ENCODE peak calls at places on chromosome 18, in ten cellular contexts. One of them, this sample, is unnamed.

GRCh38 chr18:48922801-48923730 is 27.7 kb downstream of the SMAD7 start:
- DNase-seq in lung microvascular endothelial cell: peak; percentile 78
- DNase-seq in CD4-positive, alpha-beta T cell: no peak
- DNase-seq in amniotic stem cell: peak; percentile 69
- DNase-seq in WTC11: peak; percentile 30
- DNase-seq in T-cell: no peak
- DNase-seq in cardiac muscle cell: no peak
- DNase-seq in GM23248: peak; percentile 96
- DNase-seq in NCI-H69: peak; percentile 74
- DNase-seq in activated CD4-positive, CD25-positive, alpha-beta regulatory T cell: no peak
- DNase-seq in this sample: peak; percentile 57

GRCh38 chr18:811192-812122 is 585 bp downstream of the YES1 start:
- DNase-seq in lung microvascular endothelial cell: peak; percentile 40
- DNase-seq in amniotic stem cell: peak; percentile 22
- DNase-seq in activated CD4-positive, CD25-positive, alpha-beta regulatory T cell: no peak
- DNase-seq in WTC11: peak; percentile 57
- DNase-seq in CD4-positive, alpha-beta T cell: no peak
- DNase-seq in NCI-H69: peak; percentile 51
- DNase-seq in cardiac muscle cell: peak; percentile 70
- DNase-seq in GM23248: peak; percentile 70
- DNase-seq in T-cell: no peak
- DNase-seq in this sample: peak; percentile 60

GRCh38 chr18:10140928-10141327 is 227.1 kb downstream of the VAPA start:
- DNase-seq in activated CD4-positive, CD25-positive, alpha-beta regulatory T cell: no peak
- DNase-seq in WTC11: no peak
- DNase-seq in T-cell: no peak
- DNase-seq in cardiac muscle cell: no peak
- DNase-seq in amniotic stem cell: no peak
- DNase-seq in NCI-H69: peak; percentile 82
- DNase-seq in lung microvascular endothelial cell: no peak
- DNase-seq in GM23248: peak; percentile 71
- DNase-seq in CD4-positive, alpha-beta T cell: no peak
- DNase-seq in this sample: peak; percentile 13

GRCh38 chr18:475202-475624 is 25.3 kb downstream of the COLEC12 start:
- DNase-seq in activated CD4-positive, CD25-positive, alpha-beta regulatory T cell: no peak
- DNase-seq in cardiac muscle cell: peak; percentile 35
- DNase-seq in CD4-positive, alpha-beta T cell: no peak
- DNase-seq in NCI-H69: no peak
- DNase-seq in GM23248: peak; percentile 77
- DNase-seq in lung microvascular endothelial cell: peak; percentile 80
- DNase-seq in amniotic stem cell: no peak
- DNase-seq in T-cell: no peak
- DNase-seq in WTC11: peak; percentile 48
- DNase-seq in this sample: no peak

GRCh38 chr18:23716516-23716915 is 27.3 kb downstream of the LAMA3 start:
- DNase-seq in lung microvascular endothelial cell: peak; percentile 69
- DNase-seq in T-cell: no peak
- DNase-seq in GM23248: peak; percentile 94
- DNase-seq in cardiac muscle cell: no peak
- DNase-seq in CD4-positive, alpha-beta T cell: no peak
- DNase-seq in activated CD4-positive, CD25-positive, alpha-beta regulatory T cell: no peak
- DNase-seq in NCI-H69: no peak
- DNase-seq in amniotic stem cell: peak; percentile 54
- DNase-seq in WTC11: peak; percentile 30
- DNase-seq in this sample: no peak

GRCh38 chr18:48605408-48605845 is 66.6 kb downstream of the CTIF start:
- DNase-seq in cardiac muscle cell: peak; percentile 54
- DNase-seq in T-cell: no peak
- DNase-seq in amniotic stem cell: no peak
- DNase-seq in GM23248: no peak
- DNase-seq in lung microvascular endothelial cell: peak; percentile 67
- DNase-seq in WTC11: peak; percentile 71
- DNase-seq in NCI-H69: peak; percentile 95
- DNase-seq in CD4-positive, alpha-beta T cell: no peak
- DNase-seq in activated CD4-positive, CD25-positive, alpha-beta regulatory T cell: no peak
- DNase-seq in this sample: no peak

GRCh38 chr18:57771183-57771582 is 31.9 kb downstream of the ATP8B1 start:
- DNase-seq in amniotic stem cell: no peak
- DNase-seq in cardiac muscle cell: no peak
- DNase-seq in lung microvascular endothelial cell: peak; percentile 69
- DNase-seq in activated CD4-positive, CD25-positive, alpha-beta regulatory T cell: no peak
- DNase-seq in T-cell: no peak
- DNase-seq in WTC11: no peak
- DNase-seq in NCI-H69: peak; percentile 98
- DNase-seq in GM23248: no peak
- DNase-seq in CD4-positive, alpha-beta T cell: no peak
- DNase-seq in this sample: no peak

GRCh38 chr18:56333846-56334245 is 304.5 kb downstream of the TXNL1 start:
- DNase-seq in NCI-H69: no peak
- DNase-seq in amniotic stem cell: no peak
- DNase-seq in CD4-positive, alpha-beta T cell: no peak
- DNase-seq in GM23248: no peak
- DNase-seq in cardiac muscle cell: no peak
- DNase-seq in T-cell: no peak
- DNase-seq in lung microvascular endothelial cell: no peak
- DNase-seq in WTC11: no peak
- DNase-seq in activated CD4-positive, CD25-positive, alpha-beta regulatory T cell: no peak
- DNase-seq in this sample: no peak

GRCh38 chr18:40904295-40904694 is 1050.7 kb upstream of the PIK3C3 start:
- DNase-seq in WTC11: no peak
- DNase-seq in GM23248: peak; percentile 9
- DNase-seq in activated CD4-positive, CD25-positive, alpha-beta regulatory T cell: no peak
- DNase-seq in lung microvascular endothelial cell: no peak
- DNase-seq in NCI-H69: peak; percentile 40
- DNase-seq in T-cell: no peak
- DNase-seq in CD4-positive, alpha-beta T cell: no peak
- DNase-seq in cardiac muscle cell: no peak
- DNase-seq in amniotic stem cell: no peak
- DNase-seq in this sample: no peak

GRCh38 chr18:59604877-59605276 is 92.3 kb downstream of the CCBE1 start:
- DNase-seq in lung microvascular endothelial cell: no peak
- DNase-seq in NCI-H69: peak; percentile 57
- DNase-seq in CD4-positive, alpha-beta T cell: no peak
- DNase-seq in cardiac muscle cell: no peak
- DNase-seq in T-cell: no peak
- DNase-seq in activated CD4-positive, CD25-positive, alpha-beta regulatory T cell: no peak
- DNase-seq in amniotic stem cell: no peak
- DNase-seq in WTC11: no peak
- DNase-seq in GM23248: peak; percentile 48
- DNase-seq in this sample: no peak

This sample was measured in mesothelial cell of epicardium.